ENCODE peak calls at places on chromosomes 11 and 22, in five cellular contexts. One of them, this sample, is unnamed.
A peak's percentile ranks its signal among the peaks of the same experiment; 100 is the strongest.

GRCh38 chr11:36478700-36479329 is 31.3 kb downstream of the TRAF6 start:
- DNase-seq in foreskin keratinocyte: no peak
- DNase-seq in lung microvascular endothelial cell: peak; percentile 51
- DNase-seq in occipital lobe: no peak
- DNase-seq in A172: peak; percentile 66
- DNase-seq in this sample: peak; percentile 69

GRCh38 chr11:119590651-119591308 is 138.2 kb downstream of the NECTIN1 start:
- DNase-seq in foreskin keratinocyte: peak; percentile 93
- DNase-seq in lung microvascular endothelial cell: no peak
- DNase-seq in occipital lobe: no peak
- DNase-seq in A172: peak; percentile 66
- DNase-seq in this sample: no peak

GRCh38 chr11:67301313-67301921 is 1.9 kb upstream of the SSH3 start:
- DNase-seq in foreskin keratinocyte: no peak
- DNase-seq in lung microvascular endothelial cell: no peak
- DNase-seq in occipital lobe: no peak
- DNase-seq in A172: no peak
- DNase-seq in this sample: no peak

GRCh38 chr11:128667873-128668272 is 26.0 kb upstream of the FLI1 start:
- DNase-seq in foreskin keratinocyte: no peak
- DNase-seq in lung microvascular endothelial cell: no peak
- DNase-seq in occipital lobe: no peak
- DNase-seq in A172: no peak
- DNase-seq in this sample: no peak

GRCh38 chr22:18050065-18050464 is 25.7 kb upstream of the MICAL3 start:
- DNase-seq in foreskin keratinocyte: no peak
- DNase-seq in lung microvascular endothelial cell: no peak
- DNase-seq in occipital lobe: no peak
- DNase-seq in A172: no peak
- DNase-seq in this sample: no peak

GRCh38 chr11:70517996-70518907 is 119.9 kb downstream of the CTTN start:
- DNase-seq in foreskin keratinocyte: peak; percentile 57
- DNase-seq in lung microvascular endothelial cell: no peak
- DNase-seq in occipital lobe: no peak
- DNase-seq in A172: peak; percentile 97
- DNase-seq in this sample: peak; percentile 4

GRCh38 chr11:39220069-39220468 is 2239.4 kb downstream of the LRRC4C start:
- DNase-seq in foreskin keratinocyte: no peak
- DNase-seq in lung microvascular endothelial cell: no peak
- DNase-seq in occipital lobe: no peak
- DNase-seq in A172: no peak
- DNase-seq in this sample: no peak

GRCh38 chr11:9347100-9347499 is 32.7 kb upstream of the TMEM41B start:
- DNase-seq in foreskin keratinocyte: no peak
- DNase-seq in lung microvascular endothelial cell: no peak
- DNase-seq in occipital lobe: no peak
- DNase-seq in A172: no peak
- DNase-seq in this sample: no peak

GRCh38 chr11:114318361-114318760 is 22.2 kb downstream of the NNMT start:
- DNase-seq in foreskin keratinocyte: no peak
- DNase-seq in lung microvascular endothelial cell: peak; percentile 37
- DNase-seq in occipital lobe: no peak
- DNase-seq in A172: no peak
- DNase-seq in this sample: no peak

GRCh38 chr11:95059031-95059430 is 7.7 kb upstream of the SRSF8 start:
- DNase-seq in foreskin keratinocyte: no peak
- DNase-seq in lung microvascular endothelial cell: no peak
- DNase-seq in occipital lobe: no peak
- DNase-seq in A172: no peak
- DNase-seq in this sample: no peak

GRCh38 chr22:26751217-26751616 is 93.8 kb downstream of the MIAT start:
- DNase-seq in foreskin keratinocyte: no peak
- DNase-seq in lung microvascular endothelial cell: no peak
- DNase-seq in occipital lobe: no peak
- DNase-seq in A172: no peak
- DNase-seq in this sample: no peak

GRCh38 chr22:40177738-40178416 is at the start of gene TNRC6B:
- DNase-seq in foreskin keratinocyte: peak; percentile 93
- DNase-seq in lung microvascular endothelial cell: peak; percentile 98
- DNase-seq in occipital lobe: peak; percentile 91
- DNase-seq in A172: peak; percentile 91
- DNase-seq in this sample: peak; percentile 98

GRCh38 chr22:39264344-39265116 is 19.7 kb upstream of the PDGFB start:
- DNase-seq in foreskin keratinocyte: no peak
- DNase-seq in lung microvascular endothelial cell: no peak
- DNase-seq in occipital lobe: no peak
- DNase-seq in A172: no peak
- DNase-seq in this sample: no peak

GRCh38 chr11:68843052-68843561 is 1.4 kb upstream of the CPT1A start:
- DNase-seq in foreskin keratinocyte: no peak
- DNase-seq in lung microvascular endothelial cell: peak; percentile 24
- DNase-seq in occipital lobe: no peak
- DNase-seq in A172: no peak
- DNase-seq in this sample: peak; percentile 76

GRCh38 chr11:130877532-130877931 is 38.7 kb downstream of the SNX19 start:
- DNase-seq in foreskin keratinocyte: no peak
- DNase-seq in lung microvascular endothelial cell: no peak
- DNase-seq in occipital lobe: no peak
- DNase-seq in A172: no peak
- DNase-seq in this sample: no peak

GRCh38 chr11:111427471-111427912 is 48.4 kb upstream of the POU2AF1 start:
- DNase-seq in foreskin keratinocyte: no peak
- DNase-seq in lung microvascular endothelial cell: peak; percentile 24
- DNase-seq in occipital lobe: no peak
- DNase-seq in A172: no peak
- DNase-seq in this sample: peak; percentile 37

GRCh38 chr22:50529416-50530279 is at the start of gene TYMP:
- DNase-seq in foreskin keratinocyte: peak; percentile 66
- DNase-seq in lung microvascular endothelial cell: peak; percentile 52
- DNase-seq in occipital lobe: no peak
- DNase-seq in A172: no peak
- DNase-seq in this sample: no peak

This sample was measured in fibroblast of villous mesenchyme.